ENCODE peak calls at places on chromosomes 12 and 14, in eight cellular contexts. One of them, this sample, is unnamed.

GRCh38 chr12:19154696-19155095 is 25.2 kb downstream of the PLEKHA5 start:
- DNase-seq in GM10248: no peak
- DNase-seq in GM20000: no peak
- DNase-seq in right atrium auricular region: no peak
- DNase-seq in kidney: no peak
- DNase-seq in sigmoid colon: no peak
- DNase-seq in upper lobe of left lung: no peak
- DNase-seq in GM13976: no peak
- DNase-seq in this sample: no peak

GRCh38 chr12:104201238-104202001 is 14.2 kb upstream of the TXNRD1 start:
- DNase-seq in right atrium auricular region: no peak
- DNase-seq in sigmoid colon: no peak
- DNase-seq in GM20000: peak
- DNase-seq in GM13976: peak
- DNase-seq in GM10248: peak
- DNase-seq in upper lobe of left lung: peak
- DNase-seq in kidney: no peak
- DNase-seq in this sample: peak

GRCh38 chr12:52260351-52261210 is 13.9 kb upstream of the KRT86 start:
- DNase-seq in GM10248: no peak
- DNase-seq in right atrium auricular region: no peak
- DNase-seq in kidney: no peak
- DNase-seq in GM20000: no peak
- DNase-seq in GM13976: no peak
- DNase-seq in upper lobe of left lung: no peak
- DNase-seq in sigmoid colon: no peak
- DNase-seq in this sample: no peak

GRCh38 chr12:40733871-40734270 is 41.6 kb downstream of the CNTN1 start:
- DNase-seq in sigmoid colon: no peak
- DNase-seq in GM10248: no peak
- DNase-seq in GM13976: no peak
- DNase-seq in upper lobe of left lung: no peak
- DNase-seq in GM20000: no peak
- DNase-seq in right atrium auricular region: no peak
- DNase-seq in kidney: no peak
- DNase-seq in this sample: no peak

GRCh38 chr12:48865141-48865440 is 579 bp downstream of the RND1 start:
- DNase-seq in GM20000: no peak
- DNase-seq in right atrium auricular region: no peak
- DNase-seq in GM10248: no peak
- DNase-seq in kidney: no peak
- DNase-seq in sigmoid colon: no peak
- DNase-seq in GM13976: no peak
- DNase-seq in upper lobe of left lung: no peak
- DNase-seq in this sample: peak

GRCh38 chr14:76919431-76919810 is 93.2 kb downstream of the LRRC74A start:
- DNase-seq in upper lobe of left lung: no peak
- DNase-seq in GM13976: no peak
- DNase-seq in GM20000: no peak
- DNase-seq in kidney: no peak
- DNase-seq in right atrium auricular region: no peak
- DNase-seq in GM10248: no peak
- DNase-seq in sigmoid colon: no peak
- DNase-seq in this sample: no peak

GRCh38 chr12:79439179-79439825 is 251.5 kb downstream of the PAWR start:
- DNase-seq in right atrium auricular region: no peak
- DNase-seq in kidney: no peak
- DNase-seq in GM10248: no peak
- DNase-seq in upper lobe of left lung: no peak
- DNase-seq in GM13976: no peak
- DNase-seq in sigmoid colon: no peak
- DNase-seq in GM20000: no peak
- DNase-seq in this sample: no peak

GRCh38 chr12:16520328-16520727 is 85.6 kb downstream of the LMO3 start:
- DNase-seq in GM13976: no peak
- DNase-seq in sigmoid colon: no peak
- DNase-seq in GM10248: no peak
- DNase-seq in right atrium auricular region: no peak
- DNase-seq in GM20000: no peak
- DNase-seq in upper lobe of left lung: no peak
- DNase-seq in kidney: no peak
- DNase-seq in this sample: no peak

GRCh38 chr12:122981036-122981471 is 573 bp downstream of the ARL6IP4 start:
- DNase-seq in right atrium auricular region: no peak
- DNase-seq in GM10248: no peak
- DNase-seq in GM13976: no peak
- DNase-seq in kidney: peak
- DNase-seq in sigmoid colon: no peak
- DNase-seq in GM20000: peak
- DNase-seq in upper lobe of left lung: no peak
- DNase-seq in this sample: peak

GRCh38 chr12:53493610-53494391 is 5.5 kb downstream of the MAP3K12 start:
- DNase-seq in GM20000: no peak
- DNase-seq in sigmoid colon: peak
- DNase-seq in upper lobe of left lung: no peak
- DNase-seq in GM13976: no peak
- DNase-seq in kidney: peak
- DNase-seq in right atrium auricular region: no peak
- DNase-seq in GM10248: no peak
- DNase-seq in this sample: no peak

GRCh38 chr14:74571901-74572828 is 39.9 kb downstream of the LTBP2 start:
- DNase-seq in sigmoid colon: no peak
- DNase-seq in kidney: no peak
- DNase-seq in right atrium auricular region: no peak
- DNase-seq in GM13976: no peak
- DNase-seq in GM10248: no peak
- DNase-seq in upper lobe of left lung: no peak
- DNase-seq in GM20000: no peak
- DNase-seq in this sample: peak

GRCh38 chr12:110540048-110540447 is 37.9 kb downstream of the RAD9B start:
- DNase-seq in right atrium auricular region: no peak
- DNase-seq in upper lobe of left lung: no peak
- DNase-seq in sigmoid colon: no peak
- DNase-seq in GM10248: no peak
- DNase-seq in GM13976: no peak
- DNase-seq in GM20000: no peak
- DNase-seq in kidney: no peak
- DNase-seq in this sample: no peak

DNA sequence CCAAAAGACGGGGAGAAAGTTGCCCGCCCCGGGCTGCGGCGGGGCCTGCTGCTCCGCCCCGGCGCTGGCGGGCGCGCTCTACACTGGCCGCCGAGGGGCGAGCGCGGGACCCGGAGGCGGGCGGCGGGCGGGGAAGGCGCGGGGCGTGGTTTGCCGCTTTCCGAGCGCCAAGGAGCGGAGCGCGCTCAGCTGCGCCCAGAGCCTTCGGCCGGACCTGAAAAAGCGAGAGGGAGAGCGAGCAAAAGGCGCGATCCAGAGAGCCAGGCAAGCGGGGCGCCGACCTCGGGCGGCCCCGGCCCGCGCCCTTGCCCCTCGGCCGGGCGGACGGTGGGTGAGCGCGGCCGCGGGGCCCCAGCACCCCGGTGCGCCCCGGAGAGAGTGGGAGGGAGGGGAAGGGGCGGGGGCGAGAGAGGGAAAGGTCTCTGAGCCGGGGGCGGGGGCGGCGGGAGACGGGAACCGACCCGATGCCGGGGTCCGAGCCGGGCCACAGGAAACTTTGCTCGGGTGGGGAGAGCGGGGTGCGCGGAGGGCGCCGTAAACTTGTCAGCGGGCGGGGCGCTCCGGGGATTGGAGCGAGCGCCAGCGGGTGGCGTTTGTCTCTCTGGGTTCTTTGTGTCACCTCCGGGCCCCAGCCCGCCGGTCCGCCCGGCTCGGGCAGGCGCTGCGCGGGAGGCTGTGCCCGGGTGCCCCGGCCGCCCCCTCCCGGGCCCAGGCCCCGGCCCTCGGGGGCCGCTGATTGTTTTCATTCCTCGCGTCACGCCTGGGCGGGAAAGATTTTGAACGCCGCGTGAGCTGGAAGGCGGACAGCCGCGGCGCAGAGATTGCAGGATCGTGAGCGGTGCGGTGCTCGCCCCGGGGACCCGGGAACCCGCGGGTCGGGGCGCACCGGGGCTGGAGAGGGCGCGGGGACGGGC is at the start of gene SYNE2:
- DNase-seq in GM10248: peak
- DNase-seq in kidney: peak
- DNase-seq in GM20000: peak
- DNase-seq in sigmoid colon: peak
- DNase-seq in upper lobe of left lung: peak
- DNase-seq in GM13976: peak
- DNase-seq in right atrium auricular region: no peak
- DNase-seq in this sample: peak
- TF ChIP-seq CTCF in GM10248: peak
- TF ChIP-seq CTCF in kidney: peak
- TF ChIP-seq CTCF in GM20000: peak
- TF ChIP-seq CTCF in sigmoid colon: peak
- TF ChIP-seq CTCF in upper lobe of left lung: no peak
- TF ChIP-seq CTCF in GM13976: peak
- TF ChIP-seq CTCF in right atrium auricular region: peak
- TF ChIP-seq CTCF in this sample: no peak

GRCh38 chr12:32305163-32305562 is 94.2 kb upstream of the FGD4 start:
- DNase-seq in right atrium auricular region: no peak
- DNase-seq in GM10248: no peak
- DNase-seq in sigmoid colon: no peak
- DNase-seq in kidney: no peak
- DNase-seq in GM13976: no peak
- DNase-seq in upper lobe of left lung: no peak
- DNase-seq in GM20000: no peak
- DNase-seq in this sample: peak
- TF ChIP-seq CTCF in right atrium auricular region: peak
- TF ChIP-seq CTCF in GM10248: no peak
- TF ChIP-seq CTCF in sigmoid colon: no peak
- TF ChIP-seq CTCF in kidney: peak
- TF ChIP-seq CTCF in GM13976: peak
- TF ChIP-seq CTCF in upper lobe of left lung: peak
- TF ChIP-seq CTCF in GM20000: peak
- TF ChIP-seq CTCF in this sample: peak

GRCh38 chr12:92796650-92797049 is 93.9 kb downstream of the PLEKHG7 start:
- DNase-seq in kidney: no peak
- DNase-seq in upper lobe of left lung: no peak
- DNase-seq in right atrium auricular region: no peak
- DNase-seq in GM10248: no peak
- DNase-seq in sigmoid colon: no peak
- DNase-seq in GM20000: no peak
- DNase-seq in GM13976: no peak
- DNase-seq in this sample: no peak

GRCh38 chr12:92794814-92795213 is 92.0 kb downstream of the PLEKHG7 start:
- DNase-seq in sigmoid colon: no peak
- DNase-seq in upper lobe of left lung: no peak
- DNase-seq in kidney: no peak
- DNase-seq in GM13976: no peak
- DNase-seq in GM20000: no peak
- DNase-seq in GM10248: no peak
- DNase-seq in right atrium auricular region: no peak
- DNase-seq in this sample: no peak
- TF ChIP-seq CTCF in sigmoid colon: no peak
- TF ChIP-seq CTCF in upper lobe of left lung: no peak
- TF ChIP-seq CTCF in kidney: no peak
- TF ChIP-seq CTCF in GM13976: no peak
- TF ChIP-seq CTCF in GM20000: no peak
- TF ChIP-seq CTCF in GM10248: no peak
- TF ChIP-seq CTCF in right atrium auricular region: no peak
- TF ChIP-seq CTCF in this sample: no peak

GRCh38 chr12:65147312-65147905 is 22.0 kb upstream of the LEMD3 start:
- DNase-seq in upper lobe of left lung: no peak
- DNase-seq in GM20000: no peak
- DNase-seq in GM13976: no peak
- DNase-seq in kidney: no peak
- DNase-seq in GM10248: no peak
- DNase-seq in right atrium auricular region: no peak
- DNase-seq in sigmoid colon: no peak
- DNase-seq in this sample: no peak
- TF ChIP-seq CTCF in upper lobe of left lung: no peak
- TF ChIP-seq CTCF in GM20000: no peak
- TF ChIP-seq CTCF in GM13976: no peak
- TF ChIP-seq CTCF in kidney: no peak
- TF ChIP-seq CTCF in GM10248: no peak
- TF ChIP-seq CTCF in right atrium auricular region: no peak
- TF ChIP-seq CTCF in sigmoid colon: no peak
- TF ChIP-seq CTCF in this sample: no peak

DNA sequence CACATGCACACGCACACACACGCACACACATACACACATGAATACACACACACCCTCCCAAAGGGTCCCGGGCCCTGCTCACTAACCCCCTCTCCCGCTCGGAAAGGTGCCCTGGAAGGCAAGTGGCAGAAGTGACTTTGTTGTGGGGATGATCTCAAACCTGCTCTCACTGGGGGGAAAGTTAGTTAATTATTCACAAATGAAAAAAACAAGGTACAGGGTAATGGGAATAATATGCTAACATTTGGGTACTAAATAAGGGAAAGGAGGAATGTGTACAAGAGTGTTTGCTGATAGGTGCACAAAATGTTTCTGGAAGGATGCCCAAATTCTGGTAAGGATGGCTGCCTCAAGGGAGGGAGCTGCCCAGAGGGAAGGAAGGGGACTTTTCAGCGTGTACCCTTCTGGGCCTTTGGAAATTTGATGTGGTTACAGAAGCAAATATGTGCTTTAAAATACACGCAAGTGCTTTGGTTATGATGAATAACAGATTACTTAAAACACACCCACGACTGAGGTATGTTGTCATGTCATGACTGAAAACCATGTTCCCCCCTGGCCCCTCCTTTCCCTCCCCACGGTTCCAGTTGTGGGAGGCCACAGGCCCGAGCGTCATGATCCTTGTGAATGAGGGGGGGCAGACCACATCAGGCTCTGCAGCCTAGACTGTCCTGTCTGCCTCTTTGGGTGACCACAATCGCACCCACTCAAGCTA is 43.3 kb upstream of the PLEKHG6 start:
- DNase-seq in GM10248: peak
- DNase-seq in upper lobe of left lung: peak
- DNase-seq in GM13976: peak
- DNase-seq in kidney: peak
- DNase-seq in sigmoid colon: peak
- DNase-seq in GM20000: no peak
- DNase-seq in right atrium auricular region: no peak
- DNase-seq in this sample: peak
- TF ChIP-seq CTCF in GM10248: no peak
- TF ChIP-seq CTCF in upper lobe of left lung: no peak
- TF ChIP-seq CTCF in GM13976: no peak
- TF ChIP-seq CTCF in kidney: peak
- TF ChIP-seq CTCF in sigmoid colon: no peak
- TF ChIP-seq CTCF in GM20000: no peak
- TF ChIP-seq CTCF in right atrium auricular region: no peak
- TF ChIP-seq CTCF in this sample: no peak

This sample was measured in activated CD8-positive, alpha-beta T cell treated with anti-CD3 and anti-CD28 coated beads for 36 hours.